ENCODE peak calls at places on chromosome 16, in four cellular contexts. O is neuronal stem cell, Q is GM04504, J is esophagus squamous epithelium. H is an unnamed sample.

GRCh38 chr16:66434619-66435430 is 7.7 kb downstream of the BEAN1 start:
- DNase-seq in O (no peak), Q (no peak), J (no peak), H (peak; percentile 37)

GRCh38 chr16:11327277-11328171 is 17.7 kb upstream of the RMI2 start:
- DNase-seq in O (no peak), Q (no peak), J (no peak), H (no peak)

GRCh38 chr16:35714665-35715064 is 2255.3 kb downstream of the TP53TG3F start:
- DNase-seq in O (no peak), Q (no peak), J (no peak), H (no peak)

GRCh38 chr16:23527961-23528634 is 17.8 kb upstream of the GGA2 start:
- DNase-seq in O (no peak), Q (no peak), J (no peak), H (no peak)

GRCh38 chr16:58501242-58502131 is 1.5 kb downstream of the NDRG4 start:
- DNase-seq in O (no peak), Q (no peak), J (no peak), H (no peak)

GRCh38 chr16:86398622-86399021 is 111.7 kb upstream of the FOXF1 start:
- DNase-seq in O (no peak), Q (no peak), J (no peak), H (no peak)

GRCh38 chr16:87219287-87219909 is 97.8 kb downstream of the C16orf95 start:
- DNase-seq in O (no peak), Q (no peak), J (no peak), H (no peak)

GRCh38 chr16:69852815-69853214 is 90.7 kb downstream of the WWP2 start:
- DNase-seq in O (no peak), Q (no peak), J (no peak), H (no peak)

GRCh38 chr16:86952769-86953168 is 364.4 kb downstream of the C16orf95 start:
- DNase-seq in O (no peak), Q (no peak), J (no peak), H (peak; percentile 56)

GRCh38 chr16:3819741-3820724 is 60.5 kb downstream of the CREBBP start:
- DNase-seq in O (no peak), Q (peak; percentile 77), J (no peak), H (no peak)

GRCh38 chr16:79687249-79687768 is 86.8 kb upstream of the MAF start:
- DNase-seq in O (no peak), Q (no peak), J (no peak), H (no peak)

GRCh38 chr16:85234310-85235235 is 122.3 kb upstream of the CIBAR2 start:
- DNase-seq in O (peak; percentile 91), Q (no peak), J (no peak), H (no peak)

H was measured in NB4.